ENCODE peak calls at places on chromosomes 4 and X, in six cellular contexts. One of them, this sample, is unnamed.

GRCh38 chr4:123248260-123248659 is 148.3 kb upstream of the SPRY1 start:
- DNase-seq in left ventricle myocardium inferior: no peak
- DNase-seq in fibroblast of mammary gland: peak; percentile 49
- DNase-seq in endothelial cell: no peak
- DNase-seq in HL-60: no peak
- DNase-seq in tibial nerve: no peak
- DNase-seq in this sample: no peak

GRCh38 chr4:99408346-99408745 is 26.8 kb downstream of the ADH7 start:
- DNase-seq in left ventricle myocardium inferior: no peak
- DNase-seq in fibroblast of mammary gland: no peak
- DNase-seq in endothelial cell: no peak
- DNase-seq in HL-60: no peak
- DNase-seq in tibial nerve: no peak
- DNase-seq in this sample: no peak

GRCh38 chr4:152408514-152409327 is 127.2 kb downstream of the FBXW7 start:
- DNase-seq in left ventricle myocardium inferior: no peak
- DNase-seq in fibroblast of mammary gland: peak; percentile 54
- DNase-seq in endothelial cell: peak; percentile 22
- DNase-seq in HL-60: no peak
- DNase-seq in tibial nerve: no peak
- DNase-seq in this sample: peak; percentile 20

GRCh38 chrX:48648299-48648698 is 35.3 kb upstream of the WAS start:
- DNase-seq in left ventricle myocardium inferior: peak; percentile 11
- DNase-seq in fibroblast of mammary gland: peak; percentile 63
- DNase-seq in endothelial cell: peak; percentile 15
- DNase-seq in HL-60: no peak
- DNase-seq in tibial nerve: peak; percentile 56
- DNase-seq in this sample: peak; percentile 32

GRCh38 chrX:107507093-107507743 is 57.8 kb downstream of the FRMPD3 start:
- DNase-seq in left ventricle myocardium inferior: no peak
- DNase-seq in fibroblast of mammary gland: no peak
- DNase-seq in endothelial cell: no peak
- DNase-seq in HL-60: no peak
- DNase-seq in tibial nerve: no peak
- DNase-seq in this sample: no peak

GRCh38 chr4:26238782-26239647 is 81.8 kb upstream of the RBPJ start:
- DNase-seq in left ventricle myocardium inferior: no peak
- DNase-seq in fibroblast of mammary gland: peak; percentile 46
- DNase-seq in endothelial cell: no peak
- DNase-seq in HL-60: no peak
- DNase-seq in tibial nerve: peak; percentile 43
- DNase-seq in this sample: no peak

GRCh38 chr4:71907782-71908181 is 123.9 kb upstream of the GC start:
- DNase-seq in left ventricle myocardium inferior: no peak
- DNase-seq in fibroblast of mammary gland: no peak
- DNase-seq in endothelial cell: no peak
- DNase-seq in HL-60: no peak
- DNase-seq in tibial nerve: no peak
- DNase-seq in this sample: no peak

GRCh38 chr4:158777423-158777822 is 8.6 kb downstream of the FNIP2 start:
- DNase-seq in left ventricle myocardium inferior: no peak
- DNase-seq in fibroblast of mammary gland: no peak
- DNase-seq in endothelial cell: no peak
- DNase-seq in HL-60: no peak
- DNase-seq in tibial nerve: no peak
- DNase-seq in this sample: no peak

GRCh38 chrX:14351889-14352288 is 177.4 kb upstream of the GLRA2 start:
- DNase-seq in left ventricle myocardium inferior: no peak
- DNase-seq in fibroblast of mammary gland: no peak
- DNase-seq in endothelial cell: peak; percentile 2
- DNase-seq in HL-60: no peak
- DNase-seq in tibial nerve: no peak
- DNase-seq in this sample: no peak

GRCh38 chr4:111773858-111774257 is 371.4 kb upstream of the FAM241A start:
- DNase-seq in left ventricle myocardium inferior: no peak
- DNase-seq in fibroblast of mammary gland: peak; percentile 5
- DNase-seq in endothelial cell: no peak
- DNase-seq in HL-60: no peak
- DNase-seq in tibial nerve: no peak
- DNase-seq in this sample: no peak

GRCh38 chr4:13815231-13815630 is 187.7 kb upstream of the BOD1L1 start:
- DNase-seq in left ventricle myocardium inferior: no peak
- DNase-seq in fibroblast of mammary gland: no peak
- DNase-seq in endothelial cell: no peak
- DNase-seq in HL-60: no peak
- DNase-seq in tibial nerve: no peak
- DNase-seq in this sample: no peak

GRCh38 chrX:152072236-152072635 is 66.1 kb downstream of the MAGEA10 start:
- DNase-seq in left ventricle myocardium inferior: no peak
- DNase-seq in fibroblast of mammary gland: peak; percentile 84
- DNase-seq in endothelial cell: no peak
- DNase-seq in HL-60: no peak
- DNase-seq in tibial nerve: no peak
- DNase-seq in this sample: no peak

GRCh38 chrX:47243351-47243750 is 10.5 kb downstream of the USP11 start:
- DNase-seq in left ventricle myocardium inferior: no peak
- DNase-seq in fibroblast of mammary gland: no peak
- DNase-seq in endothelial cell: no peak
- DNase-seq in HL-60: no peak
- DNase-seq in tibial nerve: no peak
- DNase-seq in this sample: no peak

GRCh38 chr4:9832640-9833039 is 51.2 kb downstream of the DRD5 start:
- DNase-seq in left ventricle myocardium inferior: no peak
- DNase-seq in fibroblast of mammary gland: no peak
- DNase-seq in endothelial cell: no peak
- DNase-seq in HL-60: no peak
- DNase-seq in tibial nerve: no peak
- DNase-seq in this sample: no peak

GRCh38 chrX:86171366-86171765 is 23.1 kb downstream of the DACH2 start:
- DNase-seq in left ventricle myocardium inferior: no peak
- DNase-seq in fibroblast of mammary gland: peak; percentile 12
- DNase-seq in endothelial cell: peak; percentile 23
- DNase-seq in HL-60: no peak
- DNase-seq in tibial nerve: no peak
- DNase-seq in this sample: no peak

GRCh38 chrX:39772057-39772832 is 325.5 kb downstream of the BCOR start:
- DNase-seq in left ventricle myocardium inferior: no peak
- DNase-seq in fibroblast of mammary gland: no peak
- DNase-seq in endothelial cell: peak; percentile 34
- DNase-seq in HL-60: peak; percentile 56
- DNase-seq in tibial nerve: no peak
- DNase-seq in this sample: peak; percentile 16

DNA sequence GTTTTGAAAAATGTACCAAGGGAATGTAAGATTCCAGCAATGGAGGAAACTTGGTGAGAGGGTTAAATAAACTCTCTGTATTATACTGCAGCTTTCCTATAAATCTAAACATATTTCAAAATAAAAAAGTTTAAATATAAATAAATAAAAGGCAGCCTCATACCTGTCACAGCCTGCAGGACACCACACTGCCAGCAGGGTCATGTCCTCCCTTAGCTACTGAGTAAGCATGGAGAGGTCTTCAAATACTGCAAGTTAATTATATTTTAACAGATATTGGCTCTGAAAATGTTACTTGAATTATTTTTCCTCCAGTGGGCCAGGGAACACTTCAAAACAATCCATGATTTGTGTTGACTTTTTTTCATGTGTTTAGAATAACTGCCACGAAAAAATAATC is 852.8 kb upstream of the PCDH7 start:
- DNase-seq in left ventricle myocardium inferior: no peak
- DNase-seq in fibroblast of mammary gland: no peak
- DNase-seq in endothelial cell: no peak
- DNase-seq in HL-60: no peak
- DNase-seq in tibial nerve: no peak
- DNase-seq in this sample: no peak
- TF ChIP-seq CTCF in left ventricle myocardium inferior: no peak
- TF ChIP-seq CTCF in fibroblast of mammary gland: no peak
- TF ChIP-seq CTCF in endothelial cell: no peak
- TF ChIP-seq CTCF in HL-60: no peak
- TF ChIP-seq CTCF in tibial nerve: no peak
- TF ChIP-seq CTCF in this sample: no peak

GRCh38 chr4:139866270-139866962 is 200.8 kb downstream of the MGST2 start:
- DNase-seq in left ventricle myocardium inferior: no peak
- DNase-seq in fibroblast of mammary gland: no peak
- DNase-seq in endothelial cell: no peak
- DNase-seq in HL-60: no peak
- DNase-seq in tibial nerve: no peak
- DNase-seq in this sample: no peak
- TF ChIP-seq CTCF in left ventricle myocardium inferior: no peak
- TF ChIP-seq CTCF in fibroblast of mammary gland: no peak
- TF ChIP-seq CTCF in endothelial cell: no peak
- TF ChIP-seq CTCF in HL-60: no peak
- TF ChIP-seq CTCF in tibial nerve: no peak
- TF ChIP-seq CTCF in this sample: no peak

DNA sequence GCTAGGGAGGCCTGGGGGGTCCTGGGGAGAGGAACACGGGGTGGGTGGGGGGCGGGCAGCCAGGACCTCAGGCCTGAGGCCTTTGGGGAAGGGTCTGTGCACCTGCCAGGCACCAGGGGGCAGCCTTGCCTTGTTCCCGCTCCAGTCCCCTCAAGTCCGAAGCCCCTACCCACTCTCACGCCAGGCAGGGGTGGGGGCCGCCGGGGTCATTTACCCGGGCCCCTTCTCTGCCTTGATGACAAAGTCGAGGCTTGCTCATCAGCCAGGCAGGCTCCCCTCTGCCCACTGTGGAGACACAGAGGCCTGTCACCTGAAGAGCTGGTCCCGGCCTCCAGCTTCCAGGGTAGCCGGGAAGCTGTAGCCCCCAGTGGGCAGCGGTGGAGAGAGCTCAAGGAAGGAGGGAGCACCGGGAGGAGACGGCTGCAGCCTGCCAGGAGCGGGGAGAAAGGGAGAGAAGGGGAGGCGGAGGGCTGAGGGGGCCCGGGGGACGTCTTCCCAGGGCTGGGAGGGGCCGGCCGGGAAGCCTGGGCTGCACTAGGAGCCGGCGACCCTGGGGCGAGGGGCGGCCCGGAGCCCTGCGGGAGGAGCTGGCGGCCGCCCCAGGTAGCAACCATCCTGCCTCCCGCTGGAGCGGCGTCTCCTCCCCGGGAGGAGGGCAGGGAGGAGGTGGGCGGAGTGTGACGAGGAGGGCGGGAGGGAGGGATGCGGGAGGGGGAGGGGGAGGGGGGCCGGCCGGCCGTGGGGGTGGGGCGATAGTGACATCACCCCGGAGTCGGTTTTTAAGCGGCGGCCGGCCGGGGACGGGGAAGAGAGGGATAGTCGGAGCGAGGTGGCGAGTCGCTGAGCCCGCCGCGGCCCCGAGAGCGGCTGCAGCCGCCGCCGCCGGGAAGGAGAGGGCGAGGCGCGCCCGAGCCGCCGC is at the start of gene SLC6A8:
- DNase-seq in left ventricle myocardium inferior: peak; percentile 78
- DNase-seq in fibroblast of mammary gland: peak; percentile 37
- DNase-seq in endothelial cell: peak; percentile 60
- DNase-seq in HL-60: no peak
- DNase-seq in tibial nerve: peak; percentile 40
- DNase-seq in this sample: peak; percentile 72
- TF ChIP-seq CTCF in left ventricle myocardium inferior: peak; percentile 53
- TF ChIP-seq CTCF in fibroblast of mammary gland: peak; percentile 12
- TF ChIP-seq CTCF in endothelial cell: no peak
- TF ChIP-seq CTCF in HL-60: no peak
- TF ChIP-seq CTCF in tibial nerve: peak; percentile 28
- TF ChIP-seq CTCF in this sample: no peak

DNA sequence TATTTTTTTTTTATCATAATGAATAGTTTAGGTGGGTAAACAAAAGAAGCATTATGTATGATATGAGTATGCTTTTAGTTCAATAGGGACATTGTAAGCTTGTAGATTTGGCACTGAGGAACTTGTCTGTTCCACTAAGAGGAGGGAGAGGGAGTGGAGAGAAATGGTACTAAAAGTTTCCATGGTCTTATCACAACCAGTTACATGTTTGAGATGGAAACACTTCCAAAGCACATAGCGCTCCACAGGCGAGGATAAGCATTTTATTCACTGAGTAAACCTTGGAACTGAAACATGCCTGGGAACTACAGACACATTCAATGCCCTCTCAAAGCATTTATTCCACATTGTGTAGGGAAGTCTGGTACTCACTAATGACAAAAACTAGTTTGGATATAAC is 15.5 kb downstream of the MYOZ2 start:
- DNase-seq in left ventricle myocardium inferior: no peak
- DNase-seq in fibroblast of mammary gland: no peak
- DNase-seq in endothelial cell: no peak
- DNase-seq in HL-60: no peak
- DNase-seq in tibial nerve: no peak
- DNase-seq in this sample: no peak
- TF ChIP-seq CTCF in left ventricle myocardium inferior: peak; percentile 18
- TF ChIP-seq CTCF in fibroblast of mammary gland: no peak
- TF ChIP-seq CTCF in endothelial cell: no peak
- TF ChIP-seq CTCF in HL-60: no peak
- TF ChIP-seq CTCF in tibial nerve: no peak
- TF ChIP-seq CTCF in this sample: no peak

GRCh38 chr4:27703771-27704170 is 843.1 kb downstream of the STIM2 start:
- DNase-seq in left ventricle myocardium inferior: no peak
- DNase-seq in fibroblast of mammary gland: no peak
- DNase-seq in endothelial cell: no peak
- DNase-seq in HL-60: no peak
- DNase-seq in tibial nerve: no peak
- DNase-seq in this sample: no peak

GRCh38 chr4:27701563-27701962 is 840.9 kb downstream of the STIM2 start:
- DNase-seq in left ventricle myocardium inferior: no peak
- DNase-seq in fibroblast of mammary gland: no peak
- DNase-seq in endothelial cell: no peak
- DNase-seq in HL-60: no peak
- DNase-seq in tibial nerve: no peak
- DNase-seq in this sample: no peak

DNA sequence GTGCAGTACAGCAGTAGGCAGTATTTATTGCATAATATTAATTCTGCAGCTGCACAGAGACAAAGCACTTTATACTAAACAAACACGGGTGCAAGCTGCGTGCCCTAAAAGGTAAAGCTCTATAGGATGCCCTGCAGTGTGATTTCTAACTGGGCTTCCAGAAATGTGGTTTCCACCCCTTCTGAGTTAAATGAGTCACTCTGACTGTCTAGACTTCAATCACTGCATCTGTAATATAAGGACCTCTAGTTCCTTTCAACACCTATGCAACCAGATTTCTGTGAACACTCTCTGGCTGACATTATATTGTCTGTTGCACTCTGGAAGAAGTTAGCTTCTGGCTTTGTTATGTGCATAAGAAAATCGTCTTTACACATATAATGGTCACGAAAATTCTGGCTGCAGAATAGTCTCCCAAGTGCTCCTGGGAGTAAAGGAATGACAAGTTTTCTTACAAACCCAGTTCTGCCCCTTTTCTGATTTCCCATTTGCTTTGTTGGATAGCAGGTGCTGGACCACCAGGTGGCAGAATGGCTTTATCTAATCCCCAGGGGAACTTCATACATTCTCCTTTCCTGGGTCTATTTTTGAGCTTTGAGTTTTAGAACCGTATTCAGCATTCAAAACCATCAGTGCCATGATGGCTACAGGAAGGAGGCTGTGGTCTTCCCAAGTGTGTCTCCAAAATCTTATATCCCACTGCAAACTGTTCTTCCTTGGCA is 842.2 kb downstream of the STIM2 start:
- DNase-seq in left ventricle myocardium inferior: no peak
- DNase-seq in fibroblast of mammary gland: peak; percentile 15
- DNase-seq in endothelial cell: peak; percentile 15
- DNase-seq in HL-60: no peak
- DNase-seq in tibial nerve: no peak
- DNase-seq in this sample: no peak
- TF ChIP-seq CTCF in left ventricle myocardium inferior: no peak
- TF ChIP-seq CTCF in fibroblast of mammary gland: peak; percentile 27
- TF ChIP-seq CTCF in endothelial cell: peak; percentile 36
- TF ChIP-seq CTCF in HL-60: no peak
- TF ChIP-seq CTCF in tibial nerve: no peak
- TF ChIP-seq CTCF in this sample: peak; percentile 8